ENCODE peak calls at places on chromosome 12, in six cellular contexts. One of them, this sample, is unnamed.
A peak's percentile ranks its signal among the peaks of the same experiment; 100 is the strongest.

GRCh38 chr12:115870527-115870926 is 407.0 kb downstream of the MED13L start:
- DNase-seq in transverse colon: no peak
- DNase-seq in cardiac fibroblast: no peak
- DNase-seq in HL-60: no peak
- DNase-seq in GM13976: no peak
- DNase-seq in CD8-positive, alpha-beta T cell: no peak
- DNase-seq in this sample: peak; percentile 2

GRCh38 chr12:121223947-121224285 is 14.0 kb downstream of the P2RX4 start:
- DNase-seq in CD8-positive, alpha-beta T cell: no peak
- DNase-seq in cardiac fibroblast: no peak
- DNase-seq in transverse colon: no peak
- DNase-seq in GM13976: no peak
- DNase-seq in HL-60: no peak
- DNase-seq in this sample: no peak

GRCh38 chr12:85322715-85323114 is 42.7 kb downstream of the ALX1 start:
- DNase-seq in CD8-positive, alpha-beta T cell: no peak
- DNase-seq in cardiac fibroblast: peak; percentile 1
- DNase-seq in HL-60: no peak
- DNase-seq in GM13976: peak; percentile 15
- DNase-seq in transverse colon: no peak
- DNase-seq in this sample: no peak

GRCh38 chr12:117518594-117519270 is 157.3 kb upstream of the NOS1 start:
- DNase-seq in HL-60: no peak
- DNase-seq in cardiac fibroblast: no peak
- DNase-seq in GM13976: no peak
- DNase-seq in transverse colon: peak; percentile 85
- DNase-seq in CD8-positive, alpha-beta T cell: no peak
- DNase-seq in this sample: no peak

GRCh38 chr12:7012024-7012607 is 6.2 kb downstream of the LPCAT3 start:
- DNase-seq in CD8-positive, alpha-beta T cell: no peak
- DNase-seq in transverse colon: no peak
- DNase-seq in cardiac fibroblast: no peak
- DNase-seq in HL-60: no peak
- DNase-seq in GM13976: no peak
- DNase-seq in this sample: no peak

GRCh38 chr12:4763549-4763948 is 43.3 kb downstream of the GALNT8 start:
- DNase-seq in HL-60: no peak
- DNase-seq in GM13976: no peak
- DNase-seq in cardiac fibroblast: no peak
- DNase-seq in CD8-positive, alpha-beta T cell: no peak
- DNase-seq in transverse colon: peak; percentile 25
- DNase-seq in this sample: no peak

GRCh38 chr12:103373088-103373523 is 122.7 kb downstream of the C12orf42 start:
- DNase-seq in transverse colon: no peak
- DNase-seq in HL-60: no peak
- DNase-seq in GM13976: no peak
- DNase-seq in cardiac fibroblast: no peak
- DNase-seq in CD8-positive, alpha-beta T cell: no peak
- DNase-seq in this sample: no peak

GRCh38 chr12:118773956-118774723 is 207.2 kb upstream of the SRRM4 start:
- DNase-seq in GM13976: no peak
- DNase-seq in HL-60: no peak
- DNase-seq in transverse colon: no peak
- DNase-seq in cardiac fibroblast: no peak
- DNase-seq in CD8-positive, alpha-beta T cell: no peak
- DNase-seq in this sample: no peak

GRCh38 chr12:71061451-71061850 is 96.3 kb downstream of the TSPAN8 start:
- DNase-seq in transverse colon: no peak
- DNase-seq in HL-60: no peak
- DNase-seq in cardiac fibroblast: no peak
- DNase-seq in GM13976: no peak
- DNase-seq in CD8-positive, alpha-beta T cell: no peak
- DNase-seq in this sample: no peak

GRCh38 chr12:125262866-125263265 is 197.6 kb downstream of the AACS start:
- DNase-seq in transverse colon: no peak
- DNase-seq in cardiac fibroblast: no peak
- DNase-seq in GM13976: no peak
- DNase-seq in CD8-positive, alpha-beta T cell: no peak
- DNase-seq in HL-60: no peak
- DNase-seq in this sample: no peak

GRCh38 chr12:40692617-40693502 is 621 bp downstream of the CNTN1 start:
- DNase-seq in cardiac fibroblast: no peak
- DNase-seq in GM13976: peak; percentile 33
- DNase-seq in CD8-positive, alpha-beta T cell: no peak
- DNase-seq in HL-60: no peak
- DNase-seq in transverse colon: no peak
- DNase-seq in this sample: peak; percentile 70

GRCh38 chr12:59452259-59452658 is 143.6 kb upstream of the SLC16A7 start:
- DNase-seq in GM13976: no peak
- DNase-seq in HL-60: no peak
- DNase-seq in transverse colon: no peak
- DNase-seq in cardiac fibroblast: peak; percentile 86
- DNase-seq in CD8-positive, alpha-beta T cell: no peak
- DNase-seq in this sample: peak; percentile 84

GRCh38 chr12:6044082-6044481 is 80.4 kb downstream of the VWF start:
- DNase-seq in transverse colon: no peak
- DNase-seq in HL-60: no peak
- DNase-seq in cardiac fibroblast: no peak
- DNase-seq in CD8-positive, alpha-beta T cell: no peak
- DNase-seq in GM13976: no peak
- DNase-seq in this sample: peak; percentile 78

GRCh38 chr12:5177731-5178130 is 134.1 kb downstream of the KCNA5 start:
- DNase-seq in CD8-positive, alpha-beta T cell: no peak
- DNase-seq in cardiac fibroblast: no peak
- DNase-seq in HL-60: no peak
- DNase-seq in GM13976: no peak
- DNase-seq in transverse colon: no peak
- DNase-seq in this sample: peak; percentile 9

GRCh38 chr12:79885956-79886490 is 48.9 kb downstream of the PPP1R12A start:
- DNase-seq in GM13976: no peak
- DNase-seq in transverse colon: no peak
- DNase-seq in cardiac fibroblast: peak; percentile 34
- DNase-seq in HL-60: no peak
- DNase-seq in CD8-positive, alpha-beta T cell: no peak
- DNase-seq in this sample: no peak

GRCh38 chr12:90816353-90817089 is 138.5 kb downstream of the CCER1 start:
- DNase-seq in HL-60: no peak
- DNase-seq in CD8-positive, alpha-beta T cell: no peak
- DNase-seq in GM13976: no peak
- DNase-seq in cardiac fibroblast: peak; percentile 81
- DNase-seq in transverse colon: no peak
- DNase-seq in this sample: peak; percentile 56

GRCh38 chr12:113769322-113769721 is 196.8 kb downstream of the RBM19 start:
- DNase-seq in transverse colon: no peak
- DNase-seq in GM13976: no peak
- DNase-seq in HL-60: no peak
- DNase-seq in cardiac fibroblast: no peak
- DNase-seq in CD8-positive, alpha-beta T cell: no peak
- DNase-seq in this sample: no peak

GRCh38 chr12:19450362-19450761 is 11.1 kb downstream of the AEBP2 start:
- DNase-seq in cardiac fibroblast: no peak
- DNase-seq in transverse colon: no peak
- DNase-seq in GM13976: no peak
- DNase-seq in HL-60: no peak
- DNase-seq in CD8-positive, alpha-beta T cell: no peak
- DNase-seq in this sample: no peak

GRCh38 chr12:122646568-122647220 is 56.5 kb downstream of the HCAR2 start:
- DNase-seq in transverse colon: no peak
- DNase-seq in CD8-positive, alpha-beta T cell: no peak
- DNase-seq in HL-60: peak; percentile 86
- DNase-seq in cardiac fibroblast: peak; percentile 81
- DNase-seq in GM13976: peak; percentile 64
- DNase-seq in this sample: peak; percentile 77

GRCh38 chr12:10952645-10953044 is 13.6 kb upstream of the TAS2R14 start:
- DNase-seq in CD8-positive, alpha-beta T cell: no peak
- DNase-seq in cardiac fibroblast: no peak
- DNase-seq in GM13976: no peak
- DNase-seq in HL-60: no peak
- DNase-seq in transverse colon: no peak
- DNase-seq in this sample: no peak

GRCh38 chr12:109621271-109621671 is 47.7 kb downstream of the MVK start:
- DNase-seq in cardiac fibroblast: no peak
- DNase-seq in GM13976: no peak
- DNase-seq in HL-60: no peak
- DNase-seq in CD8-positive, alpha-beta T cell: no peak
- DNase-seq in transverse colon: no peak
- DNase-seq in this sample: peak; percentile 23

GRCh38 chr12:27934278-27934677 is 38.3 kb downstream of the PTHLH start:
- DNase-seq in cardiac fibroblast: no peak
- DNase-seq in GM13976: no peak
- DNase-seq in CD8-positive, alpha-beta T cell: no peak
- DNase-seq in transverse colon: no peak
- DNase-seq in HL-60: no peak
- DNase-seq in this sample: no peak

GRCh38 chr12:27937768-27938167 is 34.8 kb downstream of the PTHLH start:
- DNase-seq in CD8-positive, alpha-beta T cell: no peak
- DNase-seq in HL-60: peak; percentile 15
- DNase-seq in transverse colon: no peak
- DNase-seq in cardiac fibroblast: peak; percentile 41
- DNase-seq in GM13976: no peak
- DNase-seq in this sample: no peak

GRCh38 chr12:27940245-27940644 is 32.3 kb downstream of the PTHLH start:
- DNase-seq in GM13976: no peak
- DNase-seq in HL-60: no peak
- DNase-seq in CD8-positive, alpha-beta T cell: no peak
- DNase-seq in cardiac fibroblast: no peak
- DNase-seq in transverse colon: no peak
- DNase-seq in this sample: no peak

GRCh38 chr12:27940756-27941402 is 31.7 kb downstream of the PTHLH start:
- DNase-seq in transverse colon: peak; percentile 76
- DNase-seq in cardiac fibroblast: peak; percentile 90
- DNase-seq in HL-60: peak; percentile 21
- DNase-seq in CD8-positive, alpha-beta T cell: peak; percentile 74
- DNase-seq in GM13976: peak; percentile 72
- DNase-seq in this sample: peak; percentile 87

GRCh38 chr12:27936196-27936595 is 36.3 kb downstream of the PTHLH start:
- DNase-seq in transverse colon: no peak
- DNase-seq in GM13976: no peak
- DNase-seq in HL-60: no peak
- DNase-seq in CD8-positive, alpha-beta T cell: no peak
- DNase-seq in cardiac fibroblast: peak; percentile 25
- DNase-seq in this sample: peak; percentile 18
- TF ChIP-seq CTCF in transverse colon: no peak
- TF ChIP-seq CTCF in GM13976: no peak
- TF ChIP-seq CTCF in HL-60: no peak
- TF ChIP-seq CTCF in CD8-positive, alpha-beta T cell: no peak
- TF ChIP-seq CTCF in cardiac fibroblast: no peak
- TF ChIP-seq CTCF in this sample: no peak

GRCh38 chr12:8909752-8910151 is 4.6 kb upstream of the PHC1 start:
- DNase-seq in HL-60: no peak
- DNase-seq in cardiac fibroblast: no peak
- DNase-seq in CD8-positive, alpha-beta T cell: no peak
- DNase-seq in transverse colon: no peak
- DNase-seq in GM13976: no peak
- DNase-seq in this sample: no peak

GRCh38 chr12:8913702-8914032 is 642 bp upstream of the PHC1 start:
- DNase-seq in GM13976: no peak
- DNase-seq in HL-60: no peak
- DNase-seq in CD8-positive, alpha-beta T cell: no peak
- DNase-seq in transverse colon: no peak
- DNase-seq in cardiac fibroblast: no peak
- DNase-seq in this sample: no peak

GRCh38 chr12:8911606-8912268 is 2.6 kb upstream of the PHC1 start:
- DNase-seq in HL-60: no peak
- DNase-seq in CD8-positive, alpha-beta T cell: no peak
- DNase-seq in transverse colon: no peak
- DNase-seq in GM13976: no peak
- DNase-seq in cardiac fibroblast: no peak
- DNase-seq in this sample: no peak

GRCh38 chr12:8914716-8915526 is 612 bp downstream of the PHC1 start:
- DNase-seq in GM13976: peak; percentile 84
- DNase-seq in transverse colon: peak; percentile 62
- DNase-seq in cardiac fibroblast: peak; percentile 60
- DNase-seq in CD8-positive, alpha-beta T cell: peak; percentile 78
- DNase-seq in HL-60: no peak
- DNase-seq in this sample: peak; percentile 72

DNA sequence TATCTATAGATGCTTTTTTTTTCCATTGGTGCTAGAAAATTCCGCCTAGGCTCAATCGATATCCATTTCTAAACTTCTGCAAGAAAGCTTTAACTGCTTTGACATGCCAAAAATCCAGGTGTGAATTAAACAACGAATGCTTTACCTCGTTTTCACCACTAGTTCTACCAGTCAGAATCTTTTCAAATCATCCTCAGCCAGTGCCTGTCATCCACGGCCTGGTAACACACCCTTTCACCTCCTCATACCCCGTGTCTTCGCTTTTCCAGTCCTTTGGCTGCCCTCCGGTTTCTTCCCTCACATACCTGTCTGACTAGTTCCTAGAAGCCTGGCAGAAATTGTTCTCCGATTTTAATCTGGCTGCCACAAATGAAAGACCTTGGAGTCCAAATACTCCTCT is 1.4 kb upstream of the PHC1 start:
- DNase-seq in CD8-positive, alpha-beta T cell: no peak
- DNase-seq in GM13976: no peak
- DNase-seq in cardiac fibroblast: no peak
- DNase-seq in transverse colon: no peak
- DNase-seq in HL-60: no peak
- DNase-seq in this sample: peak; percentile 80
- TF ChIP-seq CTCF in CD8-positive, alpha-beta T cell: peak; percentile 45
- TF ChIP-seq CTCF in GM13976: no peak
- TF ChIP-seq CTCF in cardiac fibroblast: no peak
- TF ChIP-seq CTCF in transverse colon: no peak
- TF ChIP-seq CTCF in HL-60: no peak
- TF ChIP-seq CTCF in this sample: peak; percentile 48

GRCh38 chr12:47905313-47905730 is 528 bp upstream of the VDR start:
- DNase-seq in HL-60: no peak
- DNase-seq in CD8-positive, alpha-beta T cell: no peak
- DNase-seq in cardiac fibroblast: no peak
- DNase-seq in transverse colon: peak; percentile 84
- DNase-seq in GM13976: peak; percentile 69
- DNase-seq in this sample: peak; percentile 65
- TF ChIP-seq CTCF in HL-60: no peak
- TF ChIP-seq CTCF in CD8-positive, alpha-beta T cell: no peak
- TF ChIP-seq CTCF in cardiac fibroblast: peak; percentile 26
- TF ChIP-seq CTCF in transverse colon: peak; percentile 55
- TF ChIP-seq CTCF in GM13976: peak; percentile 51
- TF ChIP-seq CTCF in this sample: no peak

GRCh38 chr12:104471336-104471735 is 14.6 kb downstream of the CHST11 start:
- DNase-seq in transverse colon: no peak
- DNase-seq in cardiac fibroblast: no peak
- DNase-seq in GM13976: no peak
- DNase-seq in CD8-positive, alpha-beta T cell: no peak
- DNase-seq in HL-60: no peak
- DNase-seq in this sample: no peak

GRCh38 chr12:104472748-104473147 is 16.0 kb downstream of the CHST11 start:
- DNase-seq in HL-60: no peak
- DNase-seq in GM13976: no peak
- DNase-seq in cardiac fibroblast: no peak
- DNase-seq in transverse colon: no peak
- DNase-seq in CD8-positive, alpha-beta T cell: no peak
- DNase-seq in this sample: no peak

GRCh38 chr12:104470521-104470920 is 13.8 kb downstream of the CHST11 start:
- DNase-seq in HL-60: no peak
- DNase-seq in transverse colon: no peak
- DNase-seq in GM13976: no peak
- DNase-seq in cardiac fibroblast: no peak
- DNase-seq in CD8-positive, alpha-beta T cell: no peak
- DNase-seq in this sample: no peak

GRCh38 chr12:104475269-104475668 is 18.5 kb downstream of the CHST11 start:
- DNase-seq in HL-60: no peak
- DNase-seq in GM13976: no peak
- DNase-seq in transverse colon: no peak
- DNase-seq in CD8-positive, alpha-beta T cell: no peak
- DNase-seq in cardiac fibroblast: no peak
- DNase-seq in this sample: no peak

GRCh38 chr12:104473374-104473983 is 16.7 kb downstream of the CHST11 start:
- DNase-seq in HL-60: no peak
- DNase-seq in cardiac fibroblast: no peak
- DNase-seq in transverse colon: no peak
- DNase-seq in GM13976: no peak
- DNase-seq in CD8-positive, alpha-beta T cell: no peak
- DNase-seq in this sample: no peak
- TF ChIP-seq CTCF in HL-60: no peak
- TF ChIP-seq CTCF in cardiac fibroblast: no peak
- TF ChIP-seq CTCF in transverse colon: no peak
- TF ChIP-seq CTCF in GM13976: no peak
- TF ChIP-seq CTCF in CD8-positive, alpha-beta T cell: no peak
- TF ChIP-seq CTCF in this sample: no peak